ENCODE peak calls at places on chromosome 18, in eight cellular contexts. D is IMR-90, B is GM12878, N is aorta, E is stomach, X is right lobe of liver, Y is psoas muscle, G is cardiac muscle cell. Q is an unnamed sample. For H3K4me1, the result is how much of the 10 kb centered on the place peaks cover.

GRCh38 chr18:28284132-28284531 is 107.2 kb upstream of the CDH2 start:
- DNase-seq in D (peak), B (no peak), N (no peak), E (no peak), X (no peak), Y (no peak), G (no peak), Q (no peak)

GRCh38 chr18:79796531-79797390 is 977 bp upstream of the KCNG2 start:
- DNase-seq in D (no peak), B (no peak), N (peak), E (no peak), X (peak), Y (peak), G (peak), Q (peak)

GRCh38 chr18:23938901-23939341 is 75.6 kb upstream of the TTC39C start:
- DNase-seq in D (no peak), B (no peak), N (no peak), E (no peak), X (no peak), Y (no peak), G (no peak), Q (no peak)

GRCh38 chr18:68520406-68521075 is 194.4 kb downstream of the TMX3 start:
- DNase-seq in D (peak), B (no peak), N (no peak), E (no peak), X (no peak), Y (no peak), G (peak), Q (no peak)

GRCh38 chr18:59085797-59086196 is 53.9 kb upstream of the SEC11C start:
- DNase-seq in D (peak), B (no peak), N (no peak), E (no peak), X (no peak), Y (no peak), G (peak), Q (no peak)

GRCh38 chr18:77052656-77053309 is 79.8 kb downstream of the MBP start:
- DNase-seq in D (no peak), B (no peak), N (no peak), E (no peak), X (no peak), Y (no peak), G (no peak), Q (no peak)

GRCh38 chr18:35999925-36000324 is 27.4 kb downstream of the RMP24 start:
- DNase-seq in D (no peak), B (no peak), N (no peak), E (no peak), X (no peak), Y (no peak), G (no peak), Q (no peak)

GRCh38 chr18:28115149-28115550 is 61.8 kb downstream of the CDH2 start:
- DNase-seq in D (peak), B (no peak), N (no peak), E (no peak), X (no peak), Y (no peak), G (peak), Q (no peak)

GRCh38 chr18:9595197-9595596 is 19.2 kb downstream of the PPP4R1 start:
- DNase-seq in D (peak), B (no peak), N (no peak), E (no peak), X (no peak), Y (no peak), G (peak), Q (no peak)

GRCh38 chr18:56148373-56148772 is 490.0 kb downstream of the TXNL1 start:
- DNase-seq in D (peak), B (no peak), N (no peak), E (no peak), X (no peak), Y (no peak), G (peak), Q (no peak)

GRCh38 chr18:57716550-57716949 is 86.6 kb downstream of the ATP8B1 start:
- DNase-seq in D (no peak), B (no peak), N (no peak), E (no peak), X (no peak), Y (no peak), G (no peak), Q (no peak)

GRCh38 chr18:36702398-36703010 is 126.3 kb downstream of the TPGS2 start:
- DNase-seq in D (no peak), B (no peak), N (no peak), E (no peak), X (no peak), Y (no peak), G (no peak), Q (no peak)

GRCh38 chr18:10081477-10081876 is 167.7 kb downstream of the VAPA start:
- DNase-seq in D (peak), B (no peak), N (no peak), E (no peak), X (no peak), Y (no peak), G (peak), Q (no peak)

GRCh38 chr18:23903971-23904370 is 110.6 kb upstream of the TTC39C start:
- DNase-seq in D (no peak), B (no peak), N (no peak), E (no peak), X (no peak), Y (peak), G (no peak), Q (no peak)

GRCh38 chr18:53380063-53380639 is 844.3 kb downstream of the MBD2 start:
- DNase-seq in D (peak), B (peak), N (no peak), E (no peak), X (no peak), Y (no peak), G (peak), Q (no peak)

GRCh38 chr18:22667158-22667557 is 249.4 kb upstream of the CTAGE1 start:
- DNase-seq in D (no peak), B (no peak), N (no peak), E (no peak), X (no peak), Y (no peak), G (no peak), Q (no peak)

GRCh38 chr18:23982154-23983071 is 32.1 kb upstream of the TTC39C start:
- DNase-seq in D (peak), B (no peak), N (peak), E (no peak), X (peak), Y (peak), G (peak), Q (no peak)

GRCh38 chr18:69636529-69637301 is 236.0 kb downstream of the DOK6 start:
- DNase-seq in D (no peak), B (no peak), N (no peak), E (no peak), X (no peak), Y (no peak), G (no peak), Q (no peak)

GRCh38 chr18:48583568-48583967 is 44.7 kb downstream of the CTIF start:
- DNase-seq in D (peak), B (no peak), N (peak), E (no peak), X (no peak), Y (no peak), G (no peak), Q (no peak)
- H3K4me1 ChIP-seq in D (under half), B (under half), N (under half), E (under half), X (under half), Y (under half), G (under half), Q (under half)

DNA sequence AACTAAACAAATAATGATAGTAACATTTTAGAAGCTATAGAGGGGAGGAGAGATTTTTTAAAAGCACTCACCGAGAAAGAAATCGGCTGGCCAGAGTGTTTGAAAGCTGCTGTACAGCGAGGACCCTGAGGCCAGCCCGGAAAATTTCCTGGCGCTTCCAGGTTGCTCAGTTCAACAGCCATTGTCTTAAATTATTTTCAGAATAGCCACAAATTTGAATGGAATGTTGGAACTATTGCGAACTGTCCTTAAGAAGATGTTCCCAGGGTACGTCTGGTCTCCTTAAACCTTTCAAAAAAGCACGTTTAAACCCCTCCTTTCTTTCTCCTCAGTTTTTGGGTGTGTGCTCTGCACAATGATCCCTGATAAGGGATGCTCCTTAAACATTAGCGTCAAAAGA is 14.4 kb upstream of the LPIN2 start:
- DNase-seq in D (no peak), B (no peak), N (no peak), E (no peak), X (no peak), Y (no peak), G (no peak), Q (no peak)
- H3K27ac ChIP-seq in D (no peak), B (no peak), N (no peak), E (peak), X (no peak), Y (no peak), G (peak), Q (no peak)

DNA sequence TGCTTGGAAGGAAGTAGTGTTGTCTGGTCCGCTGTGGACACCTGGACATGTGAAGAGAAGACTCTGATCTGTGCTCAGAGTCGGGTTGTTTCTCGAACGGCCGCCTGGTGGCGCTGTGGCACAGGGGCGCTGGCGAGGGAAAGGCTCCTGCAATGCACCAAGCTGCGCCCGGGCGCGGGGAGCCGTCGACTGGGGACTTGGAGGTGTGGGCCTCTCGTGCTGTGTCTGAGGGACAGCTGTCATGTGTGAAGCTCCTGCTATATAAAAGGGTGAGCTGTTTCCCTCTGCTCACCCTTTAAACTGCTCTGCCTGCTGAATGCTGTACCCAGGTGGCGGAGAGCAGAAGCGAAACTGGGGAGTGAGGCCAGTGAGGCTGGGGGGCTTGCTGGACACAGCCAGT is 44.0 kb downstream of the GNAL start:
- DNase-seq in D (peak), B (no peak), N (peak), E (peak), X (peak), Y (peak), G (peak), Q (peak)
- H3K4me3 ChIP-seq in D (peak), B (no peak), N (no peak), E (peak), X (no peak), Y (peak), G (no peak), Q (peak)

GRCh38 chr18:41490861-41491260 is 464.2 kb upstream of the PIK3C3 start:
- DNase-seq in D (no peak), B (no peak), N (no peak), E (no peak), X (no peak), Y (no peak), G (no peak), Q (no peak)
- H3K4me1 ChIP-seq in D (under half), B (under half), N (under half), E (under half), X (under half), Y (under half), G (under half), Q (under half)

Q was measured in upper lobe of right lung.